ENCODE peak calls at places on chromosomes 16 and 17, in eight cellular contexts. L is ascending aorta, R is nephron progenitor cell, O is AG10803, I is body of pancreas, D is cardiac muscle cell, Y is psoas muscle, S is lower leg skin. Z is an unnamed sample.
A peak's percentile ranks its signal among the peaks of the same experiment; 100 is the strongest.

GRCh38 chr17:11823862-11824261 is 173.4 kb downstream of the ZNF18 start:
- DNase-seq in L (no peak), R (no peak), O (no peak), I (no peak), D (no peak), Y (peak; percentile 54), S (no peak), Z (no peak)

GRCh38 chr17:42289863-42290165 is 1.5 kb downstream of the STAT5A start:
- DNase-seq in L (no peak), R (no peak), O (no peak), I (peak; percentile 11), D (no peak), Y (no peak), S (peak; percentile 86), Z (no peak)

GRCh38 chr17:46028374-46028773 is 29.3 kb downstream of the STH start:
- DNase-seq in L (no peak), R (no peak), O (no peak), I (no peak), D (no peak), Y (no peak), S (no peak), Z (no peak)

GRCh38 chr17:72336026-72336803 is 215.4 kb downstream of the SOX9 start:
- DNase-seq in L (no peak), R (no peak), O (no peak), I (no peak), D (no peak), Y (no peak), S (peak; percentile 40), Z (no peak)

GRCh38 chr16:9627427-9627826 is 536.0 kb downstream of the HAPSTR1 start:
- DNase-seq in L (no peak), R (no peak), O (no peak), I (no peak), D (no peak), Y (no peak), S (no peak), Z (no peak)

GRCh38 chr16:1778200-1779179 is 3.9 kb downstream of the SPSB3 start:
- DNase-seq in L (no peak), R (peak; percentile 5), O (no peak), I (no peak), D (no peak), Y (peak; percentile 53), S (no peak), Z (no peak)

GRCh38 chr16:56294599-56294998 is 103.3 kb downstream of the GNAO1 start:
- DNase-seq in L (no peak), R (no peak), O (peak; percentile 96), I (no peak), D (peak; percentile 80), Y (no peak), S (no peak), Z (no peak)

GRCh38 chr17:58236394-58236793 is 2.0 kb upstream of the LPO start:
- DNase-seq in L (no peak), R (no peak), O (no peak), I (no peak), D (no peak), Y (no peak), S (no peak), Z (no peak)

GRCh38 chr16:29710227-29711219 is 31.5 kb downstream of the QPRT start:
- DNase-seq in L (no peak), R (peak; percentile 11), O (peak; percentile 69), I (peak; percentile 27), D (peak; percentile 82), Y (no peak), S (no peak), Z (peak; percentile 67)

GRCh38 chr17:68821860-68822693 is 133.1 kb downstream of the ABCA8 start:
- DNase-seq in L (no peak), R (peak; percentile 3), O (peak; percentile 84), I (no peak), D (peak; percentile 81), Y (no peak), S (no peak), Z (no peak)

GRCh38 chr17:30376621-30377452 is 1.9 kb upstream of the CPD start:
- DNase-seq in L (no peak), R (no peak), O (peak; percentile 81), I (peak; percentile 29), D (peak; percentile 97), Y (no peak), S (no peak), Z (peak; percentile 35)

GRCh38 chr17:11554042-11554441 is 44.2 kb upstream of the DNAH9 start:
- DNase-seq in L (no peak), R (no peak), O (no peak), I (no peak), D (no peak), Y (no peak), S (no peak), Z (no peak)

GRCh38 chr17:5282639-5283217 is 644 bp downstream of the RABEP1 start:
- DNase-seq in L (no peak), R (no peak), O (no peak), I (peak; percentile 17), D (peak; percentile 11), Y (no peak), S (peak; percentile 85), Z (no peak)

DNA sequence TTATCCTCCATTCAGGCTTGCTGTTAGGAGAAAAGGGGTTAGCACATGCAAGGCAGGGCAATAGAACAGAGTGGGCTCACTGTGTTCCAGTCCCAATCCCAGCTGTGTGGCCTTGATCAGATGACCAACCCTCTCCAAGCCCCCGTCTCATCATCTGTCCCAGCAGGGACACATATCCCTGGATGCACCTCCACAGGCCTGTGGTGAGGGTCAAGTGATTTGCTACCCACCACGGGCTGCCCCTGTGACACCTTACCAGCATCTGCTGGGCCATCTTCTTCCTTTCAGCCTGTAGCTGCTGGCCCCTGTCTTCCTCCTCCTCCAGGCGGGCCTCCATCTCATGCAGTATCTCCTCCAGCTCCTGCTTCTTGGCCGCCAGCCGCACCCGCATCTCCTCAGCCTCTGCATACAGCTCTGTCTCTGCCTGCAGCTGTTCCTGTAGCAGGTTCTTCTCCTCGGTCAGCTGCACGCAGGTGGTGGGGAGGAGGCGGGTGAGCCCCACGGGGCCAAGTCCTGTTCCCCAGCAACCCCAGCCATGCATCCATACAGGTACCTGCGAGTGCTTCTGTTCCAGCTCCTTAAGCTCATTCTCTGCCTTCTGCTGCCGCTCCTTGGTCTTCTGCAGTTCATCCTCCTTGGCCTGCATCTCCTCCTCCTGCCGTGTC is 91.3 kb downstream of the NDE1 start:
- DNase-seq in L (no peak), R (no peak), O (no peak), I (no peak), D (no peak), Y (no peak), S (no peak), Z (no peak)
- TF ChIP-seq CTCF in L (no peak), R (no peak), O (no peak), I (no peak), D (no peak), Y (no peak), S (no peak), Z (no peak)

DNA sequence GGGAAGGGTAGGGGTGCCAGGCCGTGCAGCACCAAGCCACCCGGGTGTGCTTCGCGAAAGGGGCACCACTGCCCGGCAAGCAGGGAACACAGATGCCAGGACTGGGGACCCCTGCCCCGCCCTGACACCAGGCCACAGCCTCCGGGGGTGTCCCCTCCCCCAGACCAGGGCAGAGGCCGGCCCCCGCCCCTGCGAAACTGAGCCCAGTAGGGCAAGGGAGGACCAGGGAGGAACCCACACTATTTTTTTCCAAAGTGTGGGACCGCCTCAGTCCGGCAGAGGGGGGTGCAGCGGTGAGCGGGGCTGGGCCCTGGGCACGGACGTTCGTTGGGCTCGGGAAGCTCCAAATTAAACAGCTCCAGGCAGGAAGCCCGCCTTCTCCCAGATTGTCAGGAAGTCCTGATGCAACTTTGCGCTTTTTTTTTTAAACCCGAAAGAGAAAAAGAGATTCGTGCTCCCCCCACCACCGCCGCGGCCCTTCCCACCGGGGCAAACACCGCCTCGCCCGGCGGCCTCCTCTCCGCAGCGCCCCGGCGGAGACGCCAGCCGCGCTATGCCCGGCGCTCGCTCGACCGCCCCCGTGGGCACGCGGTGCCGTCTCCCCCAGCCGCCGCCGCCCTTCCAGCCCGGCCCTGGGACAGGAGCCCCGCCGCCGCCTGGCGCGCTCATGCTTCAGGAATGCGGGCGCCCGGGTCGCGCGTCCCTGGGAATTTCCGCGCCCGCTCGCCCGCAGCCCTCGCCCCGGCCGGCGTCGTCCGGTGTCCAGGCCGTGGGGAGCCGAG is 755 bp downstream of the PIEZO1 start:
- DNase-seq in L (peak; percentile 48), R (peak; percentile 79), O (peak; percentile 83), I (peak; percentile 75), D (peak; percentile 88), Y (peak; percentile 83), S (peak; percentile 95), Z (peak; percentile 62)
- TF ChIP-seq CTCF in L (peak; percentile 48), R (no peak), O (peak; percentile 56), I (peak; percentile 36), D (peak; percentile 56), Y (peak; percentile 44), S (no peak), Z (peak; percentile 50)

GRCh38 chr16:708019-708418 is 2.4 kb upstream of the FBXL16 start:
- DNase-seq in L (no peak), R (no peak), O (no peak), I (no peak), D (no peak), Y (no peak), S (no peak), Z (no peak)
- TF ChIP-seq CTCF in L (no peak), R (no peak), O (no peak), I (no peak), D (no peak), Y (no peak), S (no peak), Z (no peak)

GRCh38 chr16:25126820-25127232 is 15.3 kb downstream of the LCMT1 start:
- DNase-seq in L (no peak), R (no peak), O (peak; percentile 77), I (peak; percentile 58), D (peak; percentile 84), Y (no peak), S (no peak), Z (no peak)
- TF ChIP-seq CTCF in L (peak; percentile 11), R (no peak), O (peak; percentile 78), I (peak; percentile 84), D (peak; percentile 81), Y (peak; percentile 28), S (no peak), Z (peak; percentile 55)

DNA sequence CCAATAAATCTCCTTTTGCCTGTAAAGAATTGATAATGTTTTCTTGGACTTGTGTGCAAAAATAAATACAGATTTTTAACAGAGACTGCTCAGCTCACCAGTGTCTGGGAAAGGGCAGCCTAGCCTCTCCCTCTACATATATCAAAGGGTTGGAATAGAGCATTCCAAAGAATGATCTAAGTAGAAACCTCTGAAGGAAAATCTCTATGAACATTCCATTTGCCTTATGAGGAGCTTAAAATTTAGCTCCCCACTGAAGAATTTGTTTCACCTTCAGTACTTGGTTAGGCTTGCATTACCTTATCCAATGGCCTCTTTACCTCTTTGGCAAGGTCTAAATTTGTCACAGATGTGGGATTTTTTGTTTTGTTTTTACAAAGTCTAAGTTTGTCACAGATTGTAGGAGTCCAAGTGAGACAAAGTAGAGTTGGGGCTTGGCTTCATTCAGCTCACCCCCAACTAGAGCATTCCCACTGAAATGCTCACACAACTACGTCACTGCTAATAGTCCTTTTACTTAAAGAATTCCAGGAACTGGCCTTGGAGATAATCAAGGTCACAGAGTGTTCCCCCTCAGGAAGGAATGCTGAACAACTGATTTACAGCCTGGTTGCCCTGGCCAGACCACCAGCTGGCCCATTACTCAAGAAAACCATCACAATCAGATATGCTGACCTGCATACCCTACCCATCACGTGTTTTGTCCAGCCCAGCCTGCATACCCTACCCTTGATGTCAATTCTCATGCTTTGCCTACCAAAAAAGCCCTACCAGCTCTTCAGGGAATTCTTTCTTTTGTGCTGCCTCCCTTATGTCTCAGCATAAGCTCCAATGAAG is 26.6 kb upstream of the PPM1D start:
- DNase-seq in L (no peak), R (no peak), O (peak; percentile 86), I (peak; percentile 25), D (peak; percentile 88), Y (no peak), S (peak; percentile 49), Z (no peak)
- TF ChIP-seq CTCF in L (no peak), R (no peak), O (peak; percentile 12), I (no peak), D (peak; percentile 22), Y (no peak), S (no peak), Z (no peak)